ENCODE peak calls at places on chromosomes 11 and 22, in six cellular contexts. J is head of caudate nucleus, K is spleen, U is omental fat pad, S is ovary, M is brain pericyte. I is an unnamed sample.

GRCh38 chr11:44632466-44633123 is 67.1 kb downstream of the CD82 start:
- DNase-seq in S (no peak), M (no peak), K (peak; percentile 80), U (no peak), J (peak; percentile 66), I (no peak)

GRCh38 chr11:134398079-134398444 is 14.0 kb downstream of the B3GAT1 start:
- DNase-seq in K (no peak), S (no peak), M (no peak), U (no peak), J (peak; percentile 83), I (no peak)

GRCh38 chr11:80097146-80097545 is 656.3 kb upstream of the TENM4 start:
- DNase-seq in K (no peak), J (no peak), M (no peak), S (no peak), U (no peak), I (no peak)

GRCh38 chr11:12235945-12236743 is 125.8 kb downstream of the MICAL2 start:
- DNase-seq in M (no peak), K (no peak), U (no peak), J (no peak), S (no peak), I (peak; percentile 68)

GRCh38 chr22:46754110-46754799 is 8.2 kb upstream of the TBC1D22A start:
- DNase-seq in U (peak; percentile 81), J (no peak), K (peak; percentile 91), S (peak; percentile 73), M (no peak), I (no peak)

GRCh38 chr11:62005231-62005661 is 37.8 kb upstream of the FTH1 start:
- DNase-seq in S (no peak), K (no peak), J (peak; percentile 76), U (no peak), M (no peak), I (no peak)

GRCh38 chr11:106127604-106128003 is 50.1 kb downstream of the AASDHPPT start:
- DNase-seq in S (no peak), J (no peak), M (no peak), K (no peak), U (no peak), I (no peak)

GRCh38 chr11:66082936-66083698 is 13.0 kb downstream of the PACS1 start:
- DNase-seq in J (no peak), K (no peak), U (no peak), S (no peak), M (no peak), I (no peak)

I was measured in cerebellum.